ENCODE peak calls at places on chromosomes 1 and 21, in five cellular contexts. U is HCT116, J is cardiac muscle cell, T is head of caudate nucleus, C is activated T-helper 1 cell treated with Interleukin-2 at 50 U/mL for 16 hours. A is an unnamed sample.
A peak's percentile ranks its signal among the peaks of the same experiment; 100 is the strongest.

GRCh38 chr1:33512612-33513011 is 40.2 kb downstream of the ZSCAN20 start:
- DNase-seq in U (no peak), J (no peak), T (no peak), C (no peak), A (no peak)

GRCh38 chr1:236397173-236397759 is 3.2 kb downstream of the EDARADD start:
- DNase-seq in U (no peak), J (peak; percentile 17), T (no peak), C (no peak), A (no peak)

GRCh38 chr1:179883739-179884138 is 1.7 kb downstream of the TOR1AIP1 start:
- DNase-seq in U (no peak), J (no peak), T (no peak), C (peak; percentile 21), A (no peak)

GRCh38 chr1:170277985-170278384 is 132.2 kb downstream of the NTMT2 start:
- DNase-seq in U (no peak), J (no peak), T (no peak), C (no peak), A (no peak)

GRCh38 chr1:14698206-14698605 is 99.7 kb downstream of the KAZN start:
- DNase-seq in U (no peak), J (no peak), T (no peak), C (no peak), A (no peak)

GRCh38 chr21:41112740-41113692 is 54.9 kb upstream of the BACE2 start:
- DNase-seq in U (no peak), J (peak; percentile 97), T (peak; percentile 35), C (no peak), A (peak; percentile 75)

GRCh38 chr1:87318056-87318650 is 10.5 kb upstream of the LMO4 start:
- DNase-seq in U (no peak), J (no peak), T (no peak), C (no peak), A (no peak)

GRCh38 chr1:14282583-14283186 is 315.8 kb upstream of the KAZN start:
- DNase-seq in U (no peak), J (no peak), T (no peak), C (no peak), A (no peak)

GRCh38 chr1:15941899-15942660 is 33.8 kb downstream of the ZBTB17 start:
- DNase-seq in U (no peak), J (no peak), T (peak; percentile 27), C (no peak), A (no peak)